ENCODE peak calls at places on chromosome 12, in six cellular contexts. Z is PC-3, O is astrocyte, Q is uterus, M is cardiac fibroblast, N is ascending aorta. P is an unnamed sample.

GRCh38 chr12:100920493-100920892 is 125.9 kb downstream of the ANO4 start:
- DNase-seq in Q (no peak), Z (no peak), O (no peak), N (no peak), M (no peak), P (no peak)

GRCh38 chr12:90959538-90960139 is 4.7 kb upstream of the CCER1 start:
- DNase-seq in Z (peak), M (peak), O (no peak), Q (no peak), N (no peak), P (peak)

GRCh38 chr12:102569803-102570202 is 89.4 kb upstream of the IGF1 start:
- DNase-seq in Z (no peak), O (no peak), N (no peak), M (no peak), Q (no peak), P (no peak)

GRCh38 chr12:128076188-128076587 is 190.8 kb upstream of the TMEM132C start:
- DNase-seq in O (peak), Z (peak), Q (no peak), M (no peak), N (no peak), P (no peak)

GRCh38 chr12:9868951-9869306 is 225 bp downstream of the CLEC2B start:
- DNase-seq in N (no peak), Z (no peak), O (no peak), Q (no peak), M (no peak), P (no peak)

GRCh38 chr12:103642240-103642864 is 55.3 kb downstream of the STAB2 start:
- DNase-seq in N (no peak), Q (no peak), O (no peak), Z (no peak), M (no peak), P (no peak)

GRCh38 chr12:23028158-23028802 is 403.3 kb downstream of the ETNK1 start:
- DNase-seq in Z (no peak), O (no peak), M (no peak), Q (no peak), N (no peak), P (no peak)

GRCh38 chr12:46832084-46832704 is 6.4 kb upstream of the SLC38A4 start:
- DNase-seq in N (no peak), Z (no peak), M (no peak), Q (no peak), O (no peak), P (peak)

GRCh38 chr12:19783547-19784444 is 344.5 kb downstream of the AEBP2 start:
- DNase-seq in Z (no peak), M (no peak), Q (no peak), O (no peak), N (no peak), P (peak)

GRCh38 chr12:31117203-31118011 is 43.7 kb downstream of the DDX11 start:
- DNase-seq in M (peak), Z (peak), N (no peak), Q (peak), O (peak), P (peak)

GRCh38 chr12:109715310-109716091 is 1.9 kb downstream of the FAM222A start:
- DNase-seq in Q (no peak), M (no peak), N (no peak), O (no peak), Z (no peak), P (peak)

GRCh38 chr12:62468394-62468793 is 1.8 kb downstream of the MON2 start:
- DNase-seq in N (no peak), M (no peak), Z (peak), Q (no peak), O (no peak), P (no peak)

GRCh38 chr12:109115758-109116610 is at the start of gene ACACB:
- DNase-seq in M (peak), O (no peak), N (peak), Q (peak), Z (no peak), P (peak)

GRCh38 chr12:14961466-14962155 is at the start of gene ARHGDIB:
- DNase-seq in Q (no peak), Z (no peak), M (peak), O (no peak), N (peak), P (no peak)

GRCh38 chr12:34404377-34405285 is 382.3 kb downstream of the ALG10 start:
- DNase-seq in O (no peak), N (peak), M (no peak), Z (no peak), Q (peak), P (no peak)

GRCh38 chr12:15601210-15601800 is 187.9 kb downstream of the EPS8 start:
- DNase-seq in Q (no peak), O (peak), M (peak), Z (peak), N (no peak), P (no peak)

GRCh38 chr12:6960291-6961277 is 9.4 kb downstream of the PTPN6 start:
- DNase-seq in Q (no peak), N (peak), O (peak), M (peak), Z (no peak), P (peak)

GRCh38 chr12:130132831-130133635 is 29.2 kb upstream of the FZD10 start:
- DNase-seq in Z (no peak), O (no peak), N (no peak), Q (no peak), M (no peak), P (no peak)

GRCh38 chr12:123822804-123823203 is 60.7 kb downstream of the DNAH10 start:
- DNase-seq in O (no peak), N (no peak), Q (no peak), Z (no peak), M (no peak), P (no peak)

GRCh38 chr12:93847517-93848452 is 170.6 kb downstream of the CRADD start:
- DNase-seq in Z (no peak), N (no peak), Q (no peak), O (no peak), M (peak), P (no peak)

GRCh38 chr12:77973579-77973978 is 142.9 kb downstream of the NAV3 start:
- DNase-seq in O (no peak), N (no peak), Z (no peak), M (no peak), Q (no peak), P (no peak)

GRCh38 chr12:77963576-77964178 is 133.0 kb downstream of the NAV3 start:
- DNase-seq in Q (no peak), N (no peak), Z (no peak), O (no peak), M (no peak), P (no peak)

GRCh38 chr12:77965790-77966189 is 135.1 kb downstream of the NAV3 start:
- DNase-seq in O (peak), Q (no peak), Z (no peak), M (peak), N (no peak), P (no peak)

GRCh38 chr12:77968021-77968420 is 137.3 kb downstream of the NAV3 start:
- DNase-seq in Z (no peak), M (no peak), Q (no peak), O (no peak), N (no peak), P (no peak)

GRCh38 chr12:77968571-77968970 is 137.9 kb downstream of the NAV3 start:
- DNase-seq in N (no peak), O (no peak), M (no peak), Q (no peak), Z (no peak), P (no peak)
- H3K4me3 ChIP-seq in N (no peak), O (no peak), M (no peak), Q (peak), Z (no peak), P (no peak)

GRCh38 chr12:116121453-116121871 is 156.0 kb downstream of the MED13L start:
- DNase-seq in N (no peak), O (peak), Z (no peak), M (peak), Q (no peak), P (no peak)

GRCh38 chr12:116125084-116125483 is 152.4 kb downstream of the MED13L start:
- DNase-seq in O (no peak), Z (no peak), N (no peak), Q (no peak), M (no peak), P (no peak)

GRCh38 chr12:116122639-116123038 is 154.9 kb downstream of the MED13L start:
- DNase-seq in Q (no peak), Z (no peak), M (no peak), N (no peak), O (no peak), P (peak)

GRCh38 chr12:116125981-116126566 is 151.4 kb downstream of the MED13L start:
- DNase-seq in Q (no peak), O (peak), M (peak), N (no peak), Z (no peak), P (peak)

GRCh38 chr12:116123511-116124258 is 153.8 kb downstream of the MED13L start:
- DNase-seq in Z (peak), O (peak), M (peak), N (no peak), Q (no peak), P (peak)
- H3K4me3 ChIP-seq in Z (peak), O (no peak), M (no peak), N (peak), Q (no peak), P (peak)

GRCh38 chr12:132942611-132943010 is 13.5 kb downstream of the ZNF605 start:
- DNase-seq in Z (no peak), M (no peak), Q (no peak), N (no peak), O (no peak), P (no peak)

GRCh38 chr12:132948146-132949066 is 7.7 kb downstream of the ZNF605 start:
- DNase-seq in Q (no peak), O (no peak), M (no peak), N (no peak), Z (no peak), P (no peak)

GRCh38 chr12:132945806-132946506 is 10.2 kb downstream of the ZNF605 start:
- DNase-seq in Q (no peak), M (no peak), O (no peak), N (no peak), Z (no peak), P (no peak)

GRCh38 chr12:132949936-132950837 is 5.9 kb downstream of the ZNF605 start:
- DNase-seq in O (no peak), Z (no peak), M (no peak), N (no peak), Q (no peak), P (no peak)

GRCh38 chr12:132946507-132946820 is 9.6 kb downstream of the ZNF605 start:
- DNase-seq in Q (no peak), M (no peak), N (no peak), O (no peak), Z (no peak), P (no peak)
- H3K4me3 ChIP-seq in Q (no peak), M (no peak), N (peak), O (no peak), Z (no peak), P (no peak)

GRCh38 chr12:43758728-43759563 is at the start of the genes IRAK4 and PUS7L:
- DNase-seq in Z (peak), N (peak), O (peak), M (peak), Q (peak), P (peak)
- H3K4me3 ChIP-seq in Z (peak), N (peak), O (peak), M (peak), Q (peak), P (peak)

DNA sequence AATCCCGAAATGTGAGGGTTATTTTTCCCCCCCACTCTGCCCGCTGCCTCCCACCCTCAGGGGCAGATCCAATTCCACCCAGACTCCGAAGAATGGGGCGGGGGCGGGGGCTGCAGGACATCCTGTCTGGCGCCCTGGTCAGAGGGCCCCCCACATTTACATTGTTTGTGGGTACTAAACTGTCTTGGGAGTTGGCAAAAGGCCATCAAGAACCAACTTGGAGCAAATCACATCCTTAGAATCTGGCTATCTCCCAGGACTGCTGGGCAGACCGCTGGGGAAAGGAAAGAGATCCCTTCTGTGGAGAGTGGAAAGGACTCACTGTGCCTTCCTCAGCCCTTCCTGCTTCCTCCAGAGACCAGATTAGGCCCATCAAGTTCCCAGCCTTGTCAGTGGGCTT is 2.4 kb downstream of the EMP1 start:
- DNase-seq in Q (no peak), Z (no peak), O (no peak), N (no peak), M (peak), P (no peak)
- H3K4me3 ChIP-seq in Q (peak), Z (peak), O (peak), N (peak), M (peak), P (no peak)

GRCh38 chr12:95257541-95257940 is 39.9 kb downstream of the VEZT start:
- DNase-seq in Q (no peak), M (no peak), N (no peak), O (no peak), Z (no peak), P (peak)
- H3K4me3 ChIP-seq in Q (no peak), M (no peak), N (no peak), O (no peak), Z (no peak), P (no peak)

GRCh38 chr12:51953925-51954324 is 2.4 kb downstream of the ACVR1B start:
- DNase-seq in Q (no peak), N (no peak), O (no peak), M (peak), Z (no peak), P (no peak)
- H3K4me3 ChIP-seq in Q (no peak), N (peak), O (no peak), M (peak), Z (peak), P (no peak)

DNA sequence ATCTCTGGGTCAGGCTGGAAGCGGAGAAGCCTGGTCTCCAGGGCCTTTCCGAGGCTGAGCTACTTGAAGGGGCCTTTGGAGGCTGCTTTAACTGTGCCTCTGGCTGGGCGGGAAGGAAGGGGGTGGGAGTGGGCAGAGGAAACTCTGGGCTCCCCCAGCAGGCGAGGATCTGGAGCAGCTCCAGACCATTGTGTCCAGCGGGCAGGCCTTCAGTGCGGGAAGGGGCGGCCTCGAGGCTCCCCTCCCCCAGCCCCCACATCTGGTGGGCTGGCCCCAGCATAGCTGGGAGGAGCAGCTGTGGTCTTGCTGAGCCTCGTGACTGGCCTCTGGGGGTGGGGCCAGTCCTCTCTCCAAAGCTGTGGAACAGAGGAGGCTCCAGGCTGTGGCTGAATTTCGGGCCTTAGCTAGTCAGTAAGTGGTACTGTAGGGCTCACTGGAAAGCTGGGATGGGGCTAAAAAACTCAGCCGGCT is 3.4 kb downstream of the TAMALIN start:
- DNase-seq in N (peak), O (peak), Z (no peak), Q (peak), M (peak), P (peak)
- H3K4me3 ChIP-seq in N (no peak), O (no peak), Z (no peak), Q (no peak), M (peak), P (peak)

P was measured in neural progenitor cell.